ENCODE peak calls at places on chromosomes 5 and 9, in nine cellular contexts. One of them, this sample, is unnamed.

GRCh38 chr5:1795931-1796330 is 3.7 kb downstream of the MRPL36 start:
- DNase-seq in left lung: peak
- DNase-seq in uterus: no peak
- DNase-seq in body of pancreas: no peak
- DNase-seq in psoas muscle: no peak
- DNase-seq in left ventricle myocardium inferior: no peak
- DNase-seq in A549: no peak
- DNase-seq in IMR-90: no peak
- DNase-seq in lower lobe of right lung: no peak
- DNase-seq in this sample: no peak

GRCh38 chr5:160835376-160835775 is 16.6 kb downstream of the ATP10B start:
- DNase-seq in IMR-90: no peak
- DNase-seq in lower lobe of right lung: no peak
- DNase-seq in left ventricle myocardium inferior: no peak
- DNase-seq in left lung: no peak
- DNase-seq in body of pancreas: peak
- DNase-seq in uterus: no peak
- DNase-seq in A549: no peak
- DNase-seq in psoas muscle: no peak
- DNase-seq in this sample: no peak

GRCh38 chr9:94719878-94720277 is 6.6 kb upstream of the AOPEP start:
- DNase-seq in psoas muscle: no peak
- DNase-seq in lower lobe of right lung: no peak
- DNase-seq in body of pancreas: no peak
- DNase-seq in left ventricle myocardium inferior: no peak
- DNase-seq in left lung: no peak
- DNase-seq in IMR-90: no peak
- DNase-seq in uterus: no peak
- DNase-seq in A549: no peak
- DNase-seq in this sample: no peak

GRCh38 chr9:35675732-35676392 is 2.1 kb downstream of the CA9 start:
- DNase-seq in lower lobe of right lung: peak
- DNase-seq in left lung: peak
- DNase-seq in uterus: peak
- DNase-seq in IMR-90: no peak
- DNase-seq in A549: no peak
- DNase-seq in left ventricle myocardium inferior: no peak
- DNase-seq in psoas muscle: peak
- DNase-seq in body of pancreas: no peak
- DNase-seq in this sample: no peak

GRCh38 chr5:55418994-55419991 is 111.5 kb downstream of the MTREX start:
- DNase-seq in left ventricle myocardium inferior: no peak
- DNase-seq in left lung: no peak
- DNase-seq in lower lobe of right lung: no peak
- DNase-seq in A549: no peak
- DNase-seq in uterus: no peak
- DNase-seq in body of pancreas: no peak
- DNase-seq in psoas muscle: no peak
- DNase-seq in IMR-90: peak
- DNase-seq in this sample: no peak

GRCh38 chr9:136619742-136620440 is 42.8 kb upstream of the EGFL7 start:
- DNase-seq in uterus: no peak
- DNase-seq in left lung: peak
- DNase-seq in lower lobe of right lung: peak
- DNase-seq in A549: no peak
- DNase-seq in left ventricle myocardium inferior: peak
- DNase-seq in IMR-90: peak
- DNase-seq in psoas muscle: peak
- DNase-seq in body of pancreas: peak
- DNase-seq in this sample: peak

GRCh38 chr5:145484195-145484594 is 350.9 kb downstream of the PRELID2 start:
- DNase-seq in IMR-90: peak
- DNase-seq in A549: peak
- DNase-seq in uterus: no peak
- DNase-seq in body of pancreas: no peak
- DNase-seq in lower lobe of right lung: no peak
- DNase-seq in psoas muscle: no peak
- DNase-seq in left ventricle myocardium inferior: no peak
- DNase-seq in left lung: no peak
- DNase-seq in this sample: no peak

GRCh38 chr5:179765400-179765799 is 28.4 kb upstream of the LTC4S start:
- DNase-seq in left lung: no peak
- DNase-seq in IMR-90: peak
- DNase-seq in uterus: no peak
- DNase-seq in body of pancreas: peak
- DNase-seq in psoas muscle: peak
- DNase-seq in lower lobe of right lung: no peak
- DNase-seq in A549: no peak
- DNase-seq in left ventricle myocardium inferior: peak
- DNase-seq in this sample: no peak

GRCh38 chr9:5326893-5327548 is 12.7 kb downstream of the RLN1 start:
- DNase-seq in psoas muscle: no peak
- DNase-seq in IMR-90: peak
- DNase-seq in lower lobe of right lung: peak
- DNase-seq in left ventricle myocardium inferior: no peak
- DNase-seq in uterus: no peak
- DNase-seq in body of pancreas: peak
- DNase-seq in left lung: peak
- DNase-seq in A549: no peak
- DNase-seq in this sample: peak

GRCh38 chr9:36933676-36934215 is 100.3 kb downstream of the PAX5 start:
- DNase-seq in IMR-90: no peak
- DNase-seq in A549: no peak
- DNase-seq in left ventricle myocardium inferior: no peak
- DNase-seq in body of pancreas: no peak
- DNase-seq in psoas muscle: no peak
- DNase-seq in uterus: no peak
- DNase-seq in left lung: peak
- DNase-seq in lower lobe of right lung: no peak
- DNase-seq in this sample: no peak

GRCh38 chr9:15277400-15278137 is 29.4 kb downstream of the TTC39B start:
- DNase-seq in A549: no peak
- DNase-seq in IMR-90: peak
- DNase-seq in psoas muscle: no peak
- DNase-seq in left ventricle myocardium inferior: no peak
- DNase-seq in left lung: no peak
- DNase-seq in body of pancreas: no peak
- DNase-seq in uterus: no peak
- DNase-seq in lower lobe of right lung: no peak
- DNase-seq in this sample: no peak

GRCh38 chr9:37917315-37917731 is 13.4 kb upstream of the SLC25A51 start:
- DNase-seq in lower lobe of right lung: no peak
- DNase-seq in uterus: no peak
- DNase-seq in A549: no peak
- DNase-seq in IMR-90: no peak
- DNase-seq in psoas muscle: no peak
- DNase-seq in left ventricle myocardium inferior: no peak
- DNase-seq in left lung: peak
- DNase-seq in body of pancreas: no peak
- DNase-seq in this sample: no peak

GRCh38 chr9:20353529-20353928 is 268.8 kb downstream of the MLLT3 start:
- DNase-seq in A549: no peak
- DNase-seq in body of pancreas: peak
- DNase-seq in left lung: no peak
- DNase-seq in psoas muscle: no peak
- DNase-seq in lower lobe of right lung: no peak
- DNase-seq in left ventricle myocardium inferior: no peak
- DNase-seq in uterus: no peak
- DNase-seq in IMR-90: no peak
- DNase-seq in this sample: no peak

GRCh38 chr5:107285772-107286171 is 385.0 kb downstream of the EFNA5 start:
- DNase-seq in left lung: no peak
- DNase-seq in A549: no peak
- DNase-seq in left ventricle myocardium inferior: no peak
- DNase-seq in body of pancreas: no peak
- DNase-seq in lower lobe of right lung: no peak
- DNase-seq in IMR-90: no peak
- DNase-seq in uterus: no peak
- DNase-seq in psoas muscle: no peak
- DNase-seq in this sample: no peak

GRCh38 chr5:169763437-169764301 is 126.6 kb downstream of the DOCK2 start:
- DNase-seq in left ventricle myocardium inferior: peak
- DNase-seq in body of pancreas: no peak
- DNase-seq in left lung: no peak
- DNase-seq in lower lobe of right lung: no peak
- DNase-seq in A549: no peak
- DNase-seq in psoas muscle: no peak
- DNase-seq in uterus: no peak
- DNase-seq in IMR-90: peak
- DNase-seq in this sample: no peak

DNA sequence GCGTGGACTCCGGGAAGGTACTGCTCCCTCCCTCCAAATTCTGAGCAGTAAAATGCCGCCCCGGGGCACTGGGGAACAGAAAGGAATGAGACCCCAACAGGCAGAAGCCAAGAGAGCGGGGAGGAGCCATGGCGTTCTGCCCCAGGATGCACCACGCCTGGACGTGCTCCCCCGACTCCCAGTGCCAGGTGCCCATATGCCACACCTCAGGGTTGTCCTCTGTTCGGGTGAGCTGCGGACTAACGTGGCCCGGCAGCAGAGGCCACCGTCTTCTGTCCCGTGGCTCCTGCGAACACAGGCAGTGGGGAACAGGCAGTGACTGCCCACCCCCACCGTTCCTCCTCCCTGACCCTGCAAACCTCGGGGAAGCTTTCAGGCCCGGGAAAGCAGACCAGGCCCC is 4.8 kb downstream of the SURF6 start:
- DNase-seq in lower lobe of right lung: no peak
- DNase-seq in body of pancreas: no peak
- DNase-seq in A549: no peak
- DNase-seq in left ventricle myocardium inferior: no peak
- DNase-seq in left lung: peak
- DNase-seq in IMR-90: no peak
- DNase-seq in psoas muscle: peak
- DNase-seq in uterus: no peak
- DNase-seq in this sample: peak
- TF ChIP-seq CTCF in lower lobe of right lung: no peak
- TF ChIP-seq CTCF in body of pancreas: no peak
- TF ChIP-seq CTCF in A549: no peak
- TF ChIP-seq CTCF in left ventricle myocardium inferior: no peak
- TF ChIP-seq CTCF in left lung: no peak
- TF ChIP-seq CTCF in IMR-90: no peak
- TF ChIP-seq CTCF in psoas muscle: no peak
- TF ChIP-seq CTCF in uterus: no peak
- TF ChIP-seq CTCF in this sample: no peak

GRCh38 chr9:101484046-101484445 is 48.5 kb upstream of the ALDOB start:
- DNase-seq in psoas muscle: no peak
- DNase-seq in left lung: no peak
- DNase-seq in IMR-90: no peak
- DNase-seq in A549: no peak
- DNase-seq in lower lobe of right lung: no peak
- DNase-seq in uterus: no peak
- DNase-seq in body of pancreas: no peak
- DNase-seq in left ventricle myocardium inferior: no peak
- DNase-seq in this sample: no peak

GRCh38 chr9:101486693-101487442 is 46.8 kb upstream of the RNF20 start:
- DNase-seq in left lung: peak
- DNase-seq in uterus: peak
- DNase-seq in A549: peak
- DNase-seq in lower lobe of right lung: peak
- DNase-seq in left ventricle myocardium inferior: peak
- DNase-seq in body of pancreas: peak
- DNase-seq in IMR-90: peak
- DNase-seq in psoas muscle: peak
- DNase-seq in this sample: peak

GRCh38 chr9:101485873-101486692 is 47.6 kb upstream of the RNF20 start:
- DNase-seq in A549: peak
- DNase-seq in left ventricle myocardium inferior: peak
- DNase-seq in uterus: peak
- DNase-seq in left lung: peak
- DNase-seq in psoas muscle: peak
- DNase-seq in lower lobe of right lung: peak
- DNase-seq in body of pancreas: peak
- DNase-seq in IMR-90: peak
- DNase-seq in this sample: peak

GRCh38 chr9:101487443-101487855 is 46.2 kb upstream of the RNF20 start:
- DNase-seq in left lung: no peak
- DNase-seq in left ventricle myocardium inferior: no peak
- DNase-seq in IMR-90: no peak
- DNase-seq in lower lobe of right lung: no peak
- DNase-seq in psoas muscle: no peak
- DNase-seq in body of pancreas: no peak
- DNase-seq in uterus: no peak
- DNase-seq in A549: no peak
- DNase-seq in this sample: no peak
- H3K4me3 ChIP-seq in left lung: no peak
- H3K4me3 ChIP-seq in left ventricle myocardium inferior: peak
- H3K4me3 ChIP-seq in IMR-90: peak
- H3K4me3 ChIP-seq in lower lobe of right lung: peak
- H3K4me3 ChIP-seq in psoas muscle: peak
- H3K4me3 ChIP-seq in body of pancreas: peak
- H3K4me3 ChIP-seq in uterus: peak
- H3K4me3 ChIP-seq in A549: peak
- H3K4me3 ChIP-seq in this sample: peak

GRCh38 chr9:71767421-71768321 is 642 bp downstream of the CEMIP2 start:
- DNase-seq in A549: no peak
- DNase-seq in lower lobe of right lung: peak
- DNase-seq in psoas muscle: peak
- DNase-seq in body of pancreas: peak
- DNase-seq in left ventricle myocardium inferior: peak
- DNase-seq in uterus: peak
- DNase-seq in left lung: peak
- DNase-seq in IMR-90: peak
- DNase-seq in this sample: peak
- H3K27ac ChIP-seq in A549: peak
- H3K27ac ChIP-seq in lower lobe of right lung: peak
- H3K27ac ChIP-seq in psoas muscle: peak
- H3K27ac ChIP-seq in body of pancreas: peak
- H3K27ac ChIP-seq in left ventricle myocardium inferior: peak
- H3K27ac ChIP-seq in uterus: peak
- H3K27ac ChIP-seq in left lung: peak
- H3K27ac ChIP-seq in IMR-90: peak
- H3K27ac ChIP-seq in this sample: peak

GRCh38 chr9:74284596-74284995 is 212.5 kb upstream of the RORB start:
- DNase-seq in psoas muscle: no peak
- DNase-seq in A549: no peak
- DNase-seq in body of pancreas: no peak
- DNase-seq in lower lobe of right lung: no peak
- DNase-seq in IMR-90: no peak
- DNase-seq in left lung: no peak
- DNase-seq in uterus: no peak
- DNase-seq in left ventricle myocardium inferior: no peak
- DNase-seq in this sample: no peak

GRCh38 chr9:74277532-74277931 is 219.6 kb upstream of the RORB start:
- DNase-seq in left ventricle myocardium inferior: no peak
- DNase-seq in lower lobe of right lung: no peak
- DNase-seq in A549: no peak
- DNase-seq in uterus: no peak
- DNase-seq in psoas muscle: no peak
- DNase-seq in body of pancreas: no peak
- DNase-seq in left lung: no peak
- DNase-seq in IMR-90: no peak
- DNase-seq in this sample: no peak

GRCh38 chr9:74282526-74283253 is 214.4 kb upstream of the RORB start:
- DNase-seq in uterus: no peak
- DNase-seq in left ventricle myocardium inferior: no peak
- DNase-seq in psoas muscle: no peak
- DNase-seq in lower lobe of right lung: no peak
- DNase-seq in IMR-90: no peak
- DNase-seq in left lung: no peak
- DNase-seq in body of pancreas: no peak
- DNase-seq in A549: no peak
- DNase-seq in this sample: no peak

GRCh38 chr9:74285075-74285474 is 212.1 kb upstream of the RORB start:
- DNase-seq in lower lobe of right lung: no peak
- DNase-seq in left lung: no peak
- DNase-seq in body of pancreas: no peak
- DNase-seq in A549: no peak
- DNase-seq in left ventricle myocardium inferior: no peak
- DNase-seq in psoas muscle: no peak
- DNase-seq in IMR-90: no peak
- DNase-seq in uterus: no peak
- DNase-seq in this sample: no peak

GRCh38 chr9:74281674-74282073 is 215.5 kb upstream of the RORB start:
- DNase-seq in lower lobe of right lung: no peak
- DNase-seq in psoas muscle: no peak
- DNase-seq in A549: no peak
- DNase-seq in body of pancreas: no peak
- DNase-seq in uterus: no peak
- DNase-seq in left lung: no peak
- DNase-seq in left ventricle myocardium inferior: no peak
- DNase-seq in IMR-90: no peak
- DNase-seq in this sample: no peak
- TF ChIP-seq CTCF in lower lobe of right lung: no peak
- TF ChIP-seq CTCF in psoas muscle: no peak
- TF ChIP-seq CTCF in A549: no peak
- TF ChIP-seq CTCF in body of pancreas: no peak
- TF ChIP-seq CTCF in uterus: no peak
- TF ChIP-seq CTCF in left lung: no peak
- TF ChIP-seq CTCF in left ventricle myocardium inferior: no peak
- TF ChIP-seq CTCF in IMR-90: no peak
- TF ChIP-seq CTCF in this sample: no peak

This sample was measured in upper lobe of right lung.